ENCODE peak calls at places on chromosomes 5 and 9, in six cellular contexts. N is psoas muscle; U is fibroblast of lung; C is CD4-positive, alpha-beta memory T cell; I is GM06990; E is CD8-positive, alpha-beta memory T cell. F is an unnamed sample.

GRCh38 chr5:177545487-177546261 is 8.7 kb downstream of the FAM193B start:
- DNase-seq in E (no peak), I (no peak), N (peak; percentile 61), C (no peak), U (peak; percentile 94), F (no peak)

GRCh38 chr9:35686222-35687203 is 3.2 kb downstream of the TPM2 start:
- DNase-seq in I (no peak), U (peak; percentile 74), C (no peak), E (no peak), N (no peak), F (no peak)

GRCh38 chr5:127958421-127959011 is 125.0 kb upstream of the SLC12A2 start:
- DNase-seq in E (no peak), I (no peak), N (no peak), C (no peak), U (no peak), F (no peak)

GRCh38 chr5:74311961-74312360 is 328.6 kb downstream of the ENC1 start:
- DNase-seq in E (no peak), C (no peak), N (peak; percentile 63), I (no peak), U (no peak), F (no peak)

GRCh38 chr5:157649091-157649490 is 3.1 kb downstream of the SOX30 start:
- DNase-seq in C (no peak), U (no peak), I (no peak), E (no peak), N (no peak), F (no peak)

GRCh38 chr5:74206571-74207550 is 433.7 kb downstream of the ENC1 start:
- DNase-seq in I (no peak), C (no peak), U (peak; percentile 76), E (no peak), N (peak; percentile 58), F (peak; percentile 11)

GRCh38 chr9:6302417-6302816 is 25.8 kb upstream of the TPD52L3 start:
- DNase-seq in U (no peak), E (no peak), I (no peak), N (no peak), C (no peak), F (no peak)

GRCh38 chr5:5271606-5272321 is 131.6 kb downstream of the ADAMTS16 start:
- DNase-seq in C (no peak), U (no peak), N (no peak), I (no peak), E (no peak), F (no peak)

GRCh38 chr5:109485030-109485429 is 75.3 kb upstream of the PJA2 start:
- DNase-seq in E (no peak), C (no peak), U (peak; percentile 66), I (no peak), N (peak; percentile 63), F (no peak)

GRCh38 chr5:93920956-93921355 is 179.6 kb upstream of the POU5F2 start:
- DNase-seq in N (no peak), E (no peak), I (no peak), C (no peak), U (no peak), F (no peak)

GRCh38 chr9:79362100-79363081 is 209.4 kb upstream of the TLE4 start:
- DNase-seq in I (no peak), E (no peak), U (no peak), N (no peak), C (no peak), F (peak; percentile 9)

GRCh38 chr9:19998153-19998552 is 209.3 kb upstream of the SLC24A2 start:
- DNase-seq in N (no peak), I (peak; percentile 5), E (no peak), C (no peak), U (peak; percentile 19), F (no peak)

GRCh38 chr5:132641241-132641723 is 16.7 kb upstream of the IL13 start:
- DNase-seq in N (no peak), I (peak; percentile 37), U (no peak), C (no peak), E (no peak), F (no peak)

GRCh38 chr5:173457482-173457881 is 129.3 kb upstream of the STC2 start:
- DNase-seq in C (no peak), I (no peak), N (peak; percentile 35), E (no peak), U (no peak), F (no peak)

GRCh38 chr9:21974542-21975409 is 19.4 kb downstream of the CDKN2A start:
- DNase-seq in U (no peak), I (peak; percentile 61), C (peak; percentile 41), E (no peak), N (peak; percentile 25), F (peak; percentile 93)

GRCh38 chr9:76166436-76166959 is 227.7 kb downstream of the RFK start:
- DNase-seq in I (no peak), C (no peak), N (no peak), U (no peak), E (no peak), F (no peak)

DNA sequence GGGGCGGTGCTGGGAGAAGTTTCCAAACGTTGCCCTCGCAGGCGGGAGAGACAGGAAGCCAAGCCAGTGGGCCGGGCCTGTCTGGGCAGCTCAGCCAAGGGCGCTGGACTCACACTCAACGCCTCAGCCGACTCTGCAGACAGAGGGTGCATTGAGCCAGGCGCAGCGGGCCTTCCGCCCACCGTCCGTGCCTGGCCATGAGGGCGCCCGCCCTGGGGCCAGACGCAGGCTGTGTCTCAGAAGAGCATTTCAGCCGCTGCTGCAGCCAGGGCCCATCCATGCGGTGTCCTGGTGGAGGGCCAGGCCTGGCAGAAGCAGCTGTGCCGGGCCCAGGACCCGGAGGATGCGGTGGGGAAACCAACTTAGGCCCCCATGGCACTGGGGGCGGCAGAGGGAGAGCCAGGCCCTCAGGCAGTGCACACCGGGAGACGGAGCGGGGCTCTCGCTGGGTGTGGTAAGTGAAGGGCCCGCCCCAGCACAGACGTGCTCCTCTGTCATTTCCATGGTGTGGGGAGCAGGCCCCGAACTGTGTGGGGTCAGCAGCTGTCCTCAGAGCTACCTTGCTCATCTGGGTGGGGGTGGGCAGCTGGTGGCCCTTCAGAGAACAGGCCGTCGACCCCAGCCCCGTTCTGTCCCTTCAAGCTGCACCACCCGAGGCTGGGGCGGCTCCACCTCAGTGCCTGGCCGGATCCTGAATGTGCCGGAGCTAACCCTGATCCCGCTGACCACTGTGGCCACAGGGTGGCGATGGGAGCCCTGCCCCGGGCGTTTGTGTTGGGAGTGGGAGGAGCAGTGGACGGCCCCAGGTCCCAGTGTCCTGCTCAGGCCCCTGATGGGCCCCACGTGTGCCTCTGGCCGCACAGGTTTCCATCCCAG is 18.0 kb downstream of the DNLZ start:
- DNase-seq in E (no peak), C (no peak), U (peak; percentile 50), N (peak; percentile 73), I (no peak), F (peak; percentile 91)
- H3K4me3 ChIP-seq in E (no peak overlapping the region), C (no peak overlapping the region), U (no peak overlapping the region), N (no peak overlapping the region), I (no peak overlapping the region), F (no peak overlapping the region)

GRCh38 chr9:13675638-13676000 is 396.1 kb upstream of the MPDZ start:
- DNase-seq in N (no peak), I (no peak), E (no peak), U (no peak), C (no peak), F (no peak)
- H3K27me3 ChIP-seq in N (no peaks in the 10 kb centered on the region), I (no peaks in the 10 kb centered on the region), E (no peaks in the 10 kb centered on the region), U (no peaks in the 10 kb centered on the region), C (no peaks in the 10 kb centered on the region), F (no peaks in the 10 kb centered on the region)

GRCh38 chr5:151137067-151137825 is 20.3 kb downstream of the ANXA6 start:
- DNase-seq in E (no peak), U (no peak), N (no peak), I (no peak), C (no peak), F (no peak)
- H3K36me3 ChIP-seq in E (peaks cover 70% of the 10 kb centered on the region), U (peaks cover 52% of the 10 kb centered on the region), N (peaks cover 79% of the 10 kb centered on the region), I (peaks cover 53% of the 10 kb centered on the region), C (peaks cover 74% of the 10 kb centered on the region), F (peaks cover 28% of the 10 kb centered on the region)

GRCh38 chr5:129125819-129126218 is 31.3 kb downstream of the ISOC1 start:
- DNase-seq in I (peak; percentile 23), C (peak; percentile 29), N (no peak), E (no peak), U (no peak), F (no peak)
- H3K4me3 ChIP-seq in I (peak overlapping the region; percentile 29), C (no peak overlapping the region), N (no peak overlapping the region), E (peak overlapping the region; percentile 8), U (no peak overlapping the region), F (no peak overlapping the region)